ENCODE peak calls at places on chromosomes 12 and 14, in five cellular contexts. F is neural crest cell, D is right lobe of liver, L is H9, B is right cardiac atrium. Q is an unnamed sample.

GRCh38 chr14:72892103-72892878 is 1.6 kb downstream of the DPF3 start:
- DNase-seq in B (peak), D (no peak), F (no peak), L (peak), Q (no peak)

GRCh38 chr14:58878740-58879139 is 241.0 kb downstream of the DACT1 start:
- DNase-seq in B (no peak), D (no peak), F (no peak), L (no peak), Q (no peak)

GRCh38 chr14:26960049-26960688 is 362.3 kb upstream of the NOVA1 start:
- DNase-seq in D (no peak), B (no peak), L (no peak), F (no peak), Q (no peak)

GRCh38 chr12:113403435-113404415 is at the start of gene SDS:
- DNase-seq in L (no peak), D (peak), B (peak), F (no peak), Q (no peak)

GRCh38 chr14:30223385-30223785 is 295.7 kb upstream of the PRKD1 start:
- DNase-seq in L (no peak), D (peak), F (no peak), B (peak), Q (peak)

GRCh38 chr14:94028450-94028826 is 2.3 kb downstream of the OTUB2 start:
- DNase-seq in L (no peak), D (no peak), F (no peak), B (no peak), Q (no peak)

GRCh38 chr12:80053048-80053790 is 46.1 kb upstream of the OTOGL start:
- DNase-seq in D (no peak), F (no peak), B (peak), L (no peak), Q (peak)

GRCh38 chr12:40152783-40153383 is 47.0 kb upstream of the SLC2A13 start:
- DNase-seq in L (no peak), B (peak), F (peak), D (peak), Q (peak)

GRCh38 chr14:55180434-55180833 is 11.0 kb downstream of the DLGAP5 start:
- DNase-seq in F (no peak), B (no peak), D (no peak), L (no peak), Q (no peak)

GRCh38 chr12:52121848-52122838 is 42.6 kb downstream of the SMIM41 start:
- DNase-seq in D (peak), F (peak), B (peak), L (peak), Q (peak)

GRCh38 chr14:100649173-100649519 is 61.9 kb upstream of the BEGAIN start:
- DNase-seq in F (no peak), L (no peak), D (no peak), B (no peak), Q (no peak)

GRCh38 chr12:65967696-65968095 is 143.4 kb downstream of the HMGA2 start:
- DNase-seq in L (no peak), B (no peak), D (no peak), F (no peak), Q (no peak)

GRCh38 chr12:43964966-43965365 is 129.1 kb downstream of the TMEM117 start:
- DNase-seq in D (no peak), B (no peak), L (no peak), F (no peak), Q (no peak)

GRCh38 chr12:57454566-57455373 is at the start of gene INHBE:
- DNase-seq in D (peak), F (no peak), L (peak), B (no peak), Q (peak)

GRCh38 chr12:131830335-131831020 is 2.3 kb downstream of the MMP17 start:
- DNase-seq in L (peak), B (peak), F (peak), D (peak), Q (peak)

GRCh38 chr12:92022093-92022492 is 123.6 kb downstream of the BTG1 start:
- DNase-seq in B (no peak), F (no peak), L (no peak), D (no peak), Q (no peak)

GRCh38 chr12:53948650-53949593 is 5.8 kb upstream of the HOXC12 start:
- DNase-seq in B (no peak), D (no peak), F (no peak), L (no peak), Q (no peak)

GRCh38 chr12:122423258-122424165 is 1.0 kb upstream of the CLIP1 start:
- DNase-seq in D (peak), B (no peak), F (peak), L (peak), Q (no peak)

GRCh38 chr12:62098131-62098530 is 162.1 kb upstream of the USP15 start:
- DNase-seq in L (no peak), B (no peak), D (no peak), F (no peak), Q (no peak)

GRCh38 chr12:65892905-65893304 is 68.6 kb downstream of the HMGA2 start:
- DNase-seq in B (no peak), D (no peak), L (no peak), F (no peak), Q (no peak)

GRCh38 chr14:69263364-69263763 is 3.4 kb downstream of the GALNT16 start:
- DNase-seq in D (no peak), L (no peak), B (peak), F (no peak), Q (no peak)

GRCh38 chr12:52119398-52120254 is 40.1 kb downstream of the SMIM41 start:
- DNase-seq in F (peak), D (peak), B (peak), L (peak), Q (peak)

GRCh38 chr14:89337912-89338311 is 79.1 kb downstream of the FOXN3 start:
- DNase-seq in B (peak), D (no peak), L (no peak), F (no peak), Q (no peak)

GRCh38 chr12:100346660-100347059 is 10.2 kb upstream of the SLC17A8 start:
- DNase-seq in F (no peak), B (no peak), D (no peak), L (no peak), Q (no peak)

GRCh38 chr14:38623661-38624060 is 367.8 kb upstream of the CLEC14A start:
- DNase-seq in B (no peak), L (no peak), F (no peak), D (no peak), Q (no peak)

GRCh38 chr14:45284802-45285201 is 31.8 kb upstream of the MIS18BP1 start:
- DNase-seq in D (no peak), F (no peak), B (no peak), L (no peak), Q (no peak)

GRCh38 chr14:55645148-55645547 is 65.1 kb downstream of the KTN1 start:
- DNase-seq in D (no peak), B (no peak), L (no peak), F (no peak), Q (no peak)

GRCh38 chr14:64720190-64720589 is 16.0 kb downstream of the PLEKHG3 start:
- DNase-seq in D (no peak), L (no peak), B (no peak), F (no peak), Q (peak)

GRCh38 chr12:95312656-95313055 is 95.0 kb downstream of the VEZT start:
- DNase-seq in L (no peak), F (no peak), D (no peak), B (no peak), Q (no peak)

GRCh38 chr14:99348816-99349609 is 77.0 kb upstream of the BCL11B start:
- DNase-seq in F (no peak), L (no peak), D (no peak), B (no peak), Q (no peak)

GRCh38 chr12:93609281-93610192 is 37.1 kb downstream of the SOCS2 start:
- DNase-seq in L (no peak), F (no peak), B (no peak), D (no peak), Q (no peak)

GRCh38 chr14:69240527-69241173 is 19.3 kb upstream of the GALNT16 start:
- DNase-seq in F (no peak), D (no peak), B (no peak), L (no peak), Q (no peak)

Q was measured in SHP77 treated with DMSO at 0.1 percent for 48 hours.